ENCODE peak calls at places on chromosomes 1 and 21, in eight cellular contexts. N is neural progenitor cell, K is thoracic aorta, Z is thyroid gland, T is tibial nerve, P is uterus, X is AG04449, E is heart left ventricle. Y is an unnamed sample.

GRCh38 chr1:101128211-101128727 is 102.7 kb upstream of the DPH5 start:
- DNase-seq in K (no peak), P (no peak), E (no peak), X (no peak), N (no peak), T (no peak), Z (no peak), Y (no peak)

GRCh38 chr1:178501705-178502329 is 5.1 kb upstream of the CLEC20A start:
- DNase-seq in T (peak; percentile 45), K (no peak), N (peak; percentile 88), E (peak; percentile 84), P (peak; percentile 27), Z (peak; percentile 68), X (no peak), Y (peak; percentile 26)

GRCh38 chr1:207887542-207887941 is 23.4 kb downstream of the CD34 start:
- DNase-seq in T (no peak), X (no peak), N (no peak), K (no peak), Z (no peak), E (no peak), P (no peak), Y (no peak)

GRCh38 chr1:206128192-206128591 is 11.0 kb upstream of the AVPR1B start:
- DNase-seq in K (no peak), Z (no peak), P (no peak), N (no peak), X (no peak), T (no peak), E (no peak), Y (no peak)

GRCh38 chr1:193727850-193728249 is 541.4 kb upstream of the B3GALT2 start:
- DNase-seq in P (no peak), E (no peak), K (no peak), X (no peak), Z (no peak), T (no peak), N (no peak), Y (no peak)

GRCh38 chr1:28855046-28855445 is 43.1 kb downstream of the OPRD1 start:
- DNase-seq in Z (no peak), K (no peak), E (no peak), P (no peak), T (no peak), X (no peak), N (no peak), Y (no peak)

GRCh38 chr1:6911229-6911941 is 126.1 kb downstream of the CAMTA1 start:
- DNase-seq in Z (no peak), N (no peak), K (no peak), T (no peak), E (no peak), P (no peak), X (no peak), Y (no peak)

GRCh38 chr1:210262167-210262896 is 29.7 kb downstream of the SERTAD4 start:
- DNase-seq in X (no peak), Z (no peak), T (peak; percentile 43), E (peak; percentile 69), N (no peak), K (peak; percentile 8), P (no peak), Y (peak; percentile 91)

GRCh38 chr1:209609403-209610377 is 26.2 kb downstream of the CAMK1G start:
- DNase-seq in T (no peak), Z (no peak), P (no peak), X (no peak), N (no peak), K (no peak), E (no peak), Y (no peak)

GRCh38 chr21:18369115-18369514 is 34.5 kb downstream of the TMPRSS15 start:
- DNase-seq in E (no peak), Z (no peak), N (peak; percentile 61), K (no peak), P (no peak), T (no peak), X (no peak), Y (peak; percentile 26)

GRCh38 chr1:55288245-55288644 is 73.1 kb upstream of the USP24 start:
- DNase-seq in P (peak; percentile 42), N (no peak), X (no peak), K (no peak), Z (no peak), E (no peak), T (no peak), Y (no peak)

GRCh38 chr1:112778136-112778535 is 63.0 kb upstream of the PPM1J start:
- DNase-seq in T (no peak), Z (no peak), P (no peak), N (no peak), K (no peak), E (no peak), X (no peak), Y (no peak)

GRCh38 chr1:178055779-178056471 is 38.0 kb upstream of the RASAL2 start:
- DNase-seq in K (no peak), T (no peak), Z (no peak), N (peak; percentile 45), X (no peak), E (no peak), P (no peak), Y (no peak)

GRCh38 chr21:40631201-40631600 is 215.8 kb downstream of the DSCAM start:
- DNase-seq in N (no peak), Z (no peak), K (no peak), E (no peak), T (no peak), X (no peak), P (no peak), Y (peak; percentile 26)

GRCh38 chr1:154860154-154860870 is 9.8 kb downstream of the KCNN3 start:
- DNase-seq in Z (no peak), P (no peak), T (no peak), K (no peak), N (no peak), X (no peak), E (no peak), Y (no peak)

GRCh38 chr1:202998836-202999750 is 8.1 kb upstream of the TMEM183A start:
- DNase-seq in Z (peak; percentile 47), K (peak; percentile 17), N (peak; percentile 72), E (no peak), T (peak; percentile 90), P (peak; percentile 46), X (peak; percentile 5), Y (peak; percentile 26)

GRCh38 chr1:114676115-114676514 is 6.3 kb upstream of the DENND2C start:
- DNase-seq in K (no peak), Z (no peak), E (no peak), X (no peak), P (no peak), N (no peak), T (no peak), Y (no peak)
- TF ChIP-seq CTCF in K (no peak), Z (no peak), E (no peak), X (no peak), P (no peak), N (no peak), T (no peak), Y (no peak)

DNA sequence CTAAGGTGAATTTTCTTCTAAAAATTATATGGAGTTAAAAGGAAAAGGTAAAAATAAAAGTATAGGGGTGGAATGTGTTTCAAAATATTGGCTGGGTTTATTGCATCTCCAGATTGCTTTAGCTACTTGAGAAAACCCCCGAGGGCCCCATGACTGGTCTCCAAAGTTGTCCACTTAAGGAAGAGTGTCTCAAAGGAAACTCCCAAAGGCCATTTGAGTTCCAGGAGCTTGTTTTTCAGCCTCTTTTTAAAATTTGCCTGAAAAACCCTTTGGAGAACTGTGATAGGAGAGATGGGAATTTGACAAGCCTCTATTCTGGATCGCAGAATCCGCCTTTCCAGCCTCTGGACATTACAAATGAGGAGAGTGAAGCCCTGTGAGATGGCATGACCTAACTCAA is 225.6 kb downstream of the ZNF326 start:
- DNase-seq in E (no peak), Z (no peak), P (no peak), N (no peak), T (no peak), X (no peak), K (no peak), Y (no peak)
- H3K4me3 ChIP-seq in E (no peak overlapping the region), Z (no peak overlapping the region), P (no peak overlapping the region), N (peak overlapping the region; percentile 47), T (no peak overlapping the region), X (no peak overlapping the region), K (no peak overlapping the region), Y (no peak overlapping the region)

GRCh38 chr1:109960745-109961094 is 23.8 kb upstream of the AHCYL1 start:
- DNase-seq in N (no peak), E (no peak), K (no peak), X (no peak), T (no peak), Z (no peak), P (no peak), Y (no peak)
- TF ChIP-seq CTCF in N (no peak), E (no peak), K (no peak), X (no peak), T (no peak), Z (no peak), P (no peak), Y (no peak)

GRCh38 chr1:77759090-77760028 is at the start of gene USP33:
- DNase-seq in X (no peak), E (peak; percentile 95), Z (peak; percentile 92), N (peak; percentile 93), P (peak; percentile 83), K (peak; percentile 33), T (peak; percentile 80), Y (peak; percentile 23)

GRCh38 chr1:77762072-77762476 is 2.4 kb upstream of the USP33 start:
- DNase-seq in K (no peak), Z (no peak), X (no peak), T (no peak), P (no peak), E (no peak), N (no peak), Y (no peak)

GRCh38 chr1:77756052-77756754 is 3.4 kb downstream of the USP33 start:
- DNase-seq in N (no peak), K (no peak), T (no peak), P (no peak), X (no peak), Z (no peak), E (no peak), Y (no peak)

GRCh38 chr1:77757616-77758015 is 2.0 kb downstream of the USP33 start:
- DNase-seq in N (no peak), P (no peak), Z (no peak), K (no peak), X (no peak), E (no peak), T (no peak), Y (no peak)

DNA sequence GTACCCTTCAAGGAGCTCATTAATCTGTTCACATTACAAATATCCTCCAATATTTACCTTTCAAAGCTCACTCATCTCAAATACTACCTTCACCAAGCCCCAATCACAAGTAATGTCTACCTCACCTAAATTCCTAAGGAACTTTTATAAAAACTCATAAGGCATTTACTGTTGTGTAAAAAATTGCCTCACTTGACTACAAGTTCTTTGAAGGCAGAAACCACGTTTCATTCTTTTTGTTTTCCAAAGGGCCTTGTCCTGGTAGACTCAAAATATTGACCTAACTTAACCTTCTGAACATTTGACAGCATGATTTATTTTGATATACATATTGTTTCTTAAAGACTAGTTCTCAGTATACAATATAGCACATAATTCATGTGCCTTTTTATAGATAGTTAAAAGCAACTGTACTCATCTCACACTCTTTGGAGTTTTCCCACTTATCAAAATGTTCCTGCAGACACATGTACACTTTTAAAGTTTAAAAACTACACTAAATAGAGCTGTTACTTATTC is 2.5 kb downstream of the USP33 start:
- DNase-seq in N (no peak), X (no peak), E (no peak), Z (no peak), K (no peak), T (no peak), P (no peak), Y (no peak)
- H3K4me3 ChIP-seq in N (no peak overlapping the region), X (no peak overlapping the region), E (no peak overlapping the region), Z (no peak overlapping the region), K (peak overlapping the region; percentile 94), T (no peak overlapping the region), P (no peak overlapping the region), Y (no peak overlapping the region)